ENCODE peak calls at places on chromosomes 4 and X, in five cellular contexts. One of them, this sample, is unnamed. For H3K4me1, the result is how much of the 10 kb centered on the place peaks cover.

GRCh38 chrX:133468081-133468480 is 52.8 kb upstream of the GPC4 start:
- DNase-seq in PC-9: peak
- DNase-seq in SK-N-SH: no peak
- DNase-seq in Peyer's patch: no peak
- DNase-seq in IMR-90: no peak
- DNase-seq in this sample: no peak

GRCh38 chr4:112775801-112776200 is 138.9 kb downstream of the LARP7 start:
- DNase-seq in PC-9: no peak
- DNase-seq in SK-N-SH: no peak
- DNase-seq in Peyer's patch: no peak
- DNase-seq in IMR-90: no peak
- DNase-seq in this sample: no peak

GRCh38 chr4:148295642-148296041 is 146.6 kb downstream of the NR3C2 start:
- DNase-seq in PC-9: no peak
- DNase-seq in Peyer's patch: no peak
- DNase-seq in IMR-90: no peak
- DNase-seq in SK-N-SH: no peak
- DNase-seq in this sample: no peak

GRCh38 chr4:160175064-160175643 is 1072.3 kb downstream of the RAPGEF2 start:
- DNase-seq in Peyer's patch: no peak
- DNase-seq in IMR-90: no peak
- DNase-seq in PC-9: no peak
- DNase-seq in SK-N-SH: no peak
- DNase-seq in this sample: no peak

GRCh38 chr4:67160409-67160808 is 384.9 kb downstream of the CENPC start:
- DNase-seq in SK-N-SH: no peak
- DNase-seq in IMR-90: no peak
- DNase-seq in Peyer's patch: no peak
- DNase-seq in PC-9: no peak
- DNase-seq in this sample: no peak

GRCh38 chr4:52038109-52038912 is at the start of gene SGCB:
- DNase-seq in PC-9: peak
- DNase-seq in SK-N-SH: peak
- DNase-seq in IMR-90: peak
- DNase-seq in Peyer's patch: peak
- DNase-seq in this sample: peak

GRCh38 chr4:182143822-182144620 is 99.2 kb upstream of the TENM3 start:
- DNase-seq in Peyer's patch: peak
- DNase-seq in SK-N-SH: peak
- DNase-seq in PC-9: no peak
- DNase-seq in IMR-90: peak
- DNase-seq in this sample: no peak

GRCh38 chr4:143184217-143184502 is 557 bp upstream of the USP38 start:
- DNase-seq in Peyer's patch: no peak
- DNase-seq in PC-9: no peak
- DNase-seq in IMR-90: no peak
- DNase-seq in SK-N-SH: no peak
- DNase-seq in this sample: no peak

GRCh38 chrX:16839852-16840460 is 30.2 kb downstream of the RBBP7 start:
- DNase-seq in IMR-90: peak
- DNase-seq in Peyer's patch: no peak
- DNase-seq in SK-N-SH: no peak
- DNase-seq in PC-9: no peak
- DNase-seq in this sample: no peak

DNA sequence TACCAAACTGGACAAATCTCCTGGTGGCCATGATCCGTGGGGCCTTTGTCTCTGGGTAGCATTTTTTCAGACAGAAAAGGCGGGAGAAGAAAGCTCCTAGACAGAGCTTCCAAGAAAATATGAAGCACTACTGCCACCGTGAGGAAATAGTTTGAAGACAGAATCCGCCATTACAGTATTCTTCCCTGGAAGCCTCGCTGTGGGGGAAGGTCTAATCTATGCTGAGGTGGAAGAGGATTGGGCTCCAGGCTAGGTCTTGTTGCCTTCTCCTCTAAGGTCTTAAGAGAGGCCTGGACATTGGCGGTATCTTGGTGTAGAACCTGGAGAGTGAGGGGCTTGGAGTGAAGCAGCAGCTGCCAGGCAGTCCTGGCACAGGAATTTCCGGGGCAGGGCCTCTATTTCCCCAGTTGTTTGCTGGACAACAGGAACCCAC is 218.9 kb downstream of the OR13H1 start:
- DNase-seq in SK-N-SH: peak
- DNase-seq in Peyer's patch: no peak
- DNase-seq in PC-9: no peak
- DNase-seq in IMR-90: peak
- DNase-seq in this sample: no peak
- TF ChIP-seq CTCF in SK-N-SH: peak
- TF ChIP-seq CTCF in Peyer's patch: peak
- TF ChIP-seq CTCF in PC-9: no peak
- TF ChIP-seq CTCF in IMR-90: peak
- TF ChIP-seq CTCF in this sample: no peak

DNA sequence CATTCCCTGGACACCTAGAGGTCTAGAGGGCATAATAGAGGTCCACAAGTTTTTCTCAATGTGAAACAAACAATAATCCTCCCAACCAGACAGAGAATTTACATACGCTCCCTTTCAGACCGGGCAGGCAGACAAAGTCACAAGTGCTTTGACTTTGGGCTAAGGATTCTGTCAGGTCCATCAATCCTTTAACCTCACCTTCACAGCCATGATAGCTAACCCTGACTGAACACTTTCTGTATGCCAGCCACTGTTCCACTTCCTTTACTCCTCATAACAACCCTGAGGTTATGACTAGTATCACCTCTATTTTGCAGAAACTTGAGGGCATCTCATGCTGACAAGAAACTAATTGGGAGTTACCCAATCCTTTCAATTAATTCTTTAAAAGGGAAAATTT is 118.8 kb upstream of the AFF2 start:
- DNase-seq in IMR-90: no peak
- DNase-seq in SK-N-SH: no peak
- DNase-seq in PC-9: no peak
- DNase-seq in Peyer's patch: no peak
- DNase-seq in this sample: no peak
- H3K4me3 ChIP-seq in IMR-90: no peak
- H3K4me3 ChIP-seq in SK-N-SH: no peak
- H3K4me3 ChIP-seq in PC-9: no peak
- H3K4me3 ChIP-seq in Peyer's patch: peak
- H3K4me3 ChIP-seq in this sample: no peak

GRCh38 chr4:7886250-7886973 is 53.2 kb downstream of the AFAP1 start:
- DNase-seq in Peyer's patch: no peak
- DNase-seq in PC-9: no peak
- DNase-seq in IMR-90: peak
- DNase-seq in SK-N-SH: peak
- DNase-seq in this sample: no peak

GRCh38 chr4:7887415-7887814 is 52.2 kb downstream of the AFAP1 start:
- DNase-seq in IMR-90: no peak
- DNase-seq in SK-N-SH: no peak
- DNase-seq in Peyer's patch: no peak
- DNase-seq in PC-9: no peak
- DNase-seq in this sample: no peak

GRCh38 chr4:7880681-7881080 is 59.0 kb downstream of the AFAP1 start:
- DNase-seq in PC-9: no peak
- DNase-seq in IMR-90: no peak
- DNase-seq in Peyer's patch: no peak
- DNase-seq in SK-N-SH: no peak
- DNase-seq in this sample: no peak

GRCh38 chr4:7890635-7891393 is 48.8 kb downstream of the AFAP1 start:
- DNase-seq in IMR-90: peak
- DNase-seq in PC-9: no peak
- DNase-seq in Peyer's patch: no peak
- DNase-seq in SK-N-SH: no peak
- DNase-seq in this sample: no peak

GRCh38 chr4:7885216-7886134 is 54.2 kb downstream of the AFAP1 start:
- DNase-seq in Peyer's patch: no peak
- DNase-seq in IMR-90: no peak
- DNase-seq in PC-9: no peak
- DNase-seq in SK-N-SH: no peak
- DNase-seq in this sample: no peak
- H3K4me1 ChIP-seq in Peyer's patch: under half
- H3K4me1 ChIP-seq in IMR-90: under half
- H3K4me1 ChIP-seq in PC-9: under half
- H3K4me1 ChIP-seq in SK-N-SH: half or more
- H3K4me1 ChIP-seq in this sample: under half

DNA sequence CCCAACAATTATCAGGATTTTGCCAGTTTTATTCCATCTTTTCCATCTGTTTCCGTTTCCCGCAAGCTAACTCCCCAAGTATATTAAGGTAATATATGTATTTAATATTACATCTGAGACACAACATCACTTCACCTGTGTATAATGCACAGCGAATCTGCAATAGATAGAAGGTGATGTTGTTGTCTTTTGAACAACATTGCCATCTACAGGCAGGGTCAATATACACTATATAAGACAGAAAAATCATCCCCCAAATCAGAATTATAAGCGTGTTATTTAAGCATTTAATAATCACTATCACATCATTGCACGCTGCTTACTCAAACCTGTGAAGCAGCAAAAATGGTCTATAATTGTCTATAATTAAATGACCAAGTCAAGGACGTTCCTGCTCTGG is 1115.5 kb downstream of the NLGN4X start:
- DNase-seq in PC-9: no peak
- DNase-seq in IMR-90: no peak
- DNase-seq in SK-N-SH: no peak
- DNase-seq in Peyer's patch: no peak
- DNase-seq in this sample: no peak
- TF ChIP-seq CTCF in PC-9: peak
- TF ChIP-seq CTCF in IMR-90: no peak
- TF ChIP-seq CTCF in SK-N-SH: peak
- TF ChIP-seq CTCF in Peyer's patch: peak
- TF ChIP-seq CTCF in this sample: no peak

GRCh38 chrX:53280316-53280702 is 1.1 kb downstream of the IQSEC2 start:
- DNase-seq in PC-9: no peak
- DNase-seq in IMR-90: no peak
- DNase-seq in Peyer's patch: no peak
- DNase-seq in SK-N-SH: no peak
- DNase-seq in this sample: no peak
- H3K4me3 ChIP-seq in PC-9: peak
- H3K4me3 ChIP-seq in IMR-90: no peak
- H3K4me3 ChIP-seq in Peyer's patch: no peak
- H3K4me3 ChIP-seq in SK-N-SH: peak
- H3K4me3 ChIP-seq in this sample: no peak

GRCh38 chr4:176774852-176775251 is 17.9 kb downstream of the VEGFC start:
- DNase-seq in PC-9: no peak
- DNase-seq in Peyer's patch: no peak
- DNase-seq in SK-N-SH: no peak
- DNase-seq in IMR-90: peak
- DNase-seq in this sample: no peak
- H3K4me1 ChIP-seq in PC-9: under half
- H3K4me1 ChIP-seq in Peyer's patch: under half
- H3K4me1 ChIP-seq in SK-N-SH: under half
- H3K4me1 ChIP-seq in IMR-90: under half
- H3K4me1 ChIP-seq in this sample: under half

GRCh38 chrX:37745354-37745753 is 34.5 kb upstream of the CYBB start:
- DNase-seq in IMR-90: peak
- DNase-seq in Peyer's patch: peak
- DNase-seq in PC-9: peak
- DNase-seq in SK-N-SH: peak
- DNase-seq in this sample: peak
- TF ChIP-seq CTCF in IMR-90: peak
- TF ChIP-seq CTCF in Peyer's patch: peak
- TF ChIP-seq CTCF in PC-9: peak
- TF ChIP-seq CTCF in SK-N-SH: peak
- TF ChIP-seq CTCF in this sample: peak

GRCh38 chr4:152211936-152212675 is 323.8 kb downstream of the FBXW7 start:
- DNase-seq in PC-9: no peak
- DNase-seq in IMR-90: no peak
- DNase-seq in Peyer's patch: no peak
- DNase-seq in SK-N-SH: peak
- DNase-seq in this sample: no peak

GRCh38 chr4:152206185-152206584 is 329.7 kb downstream of the FBXW7 start:
- DNase-seq in SK-N-SH: no peak
- DNase-seq in IMR-90: no peak
- DNase-seq in Peyer's patch: no peak
- DNase-seq in PC-9: no peak
- DNase-seq in this sample: no peak

GRCh38 chr4:152209772-152210493 is 326.0 kb downstream of the FBXW7 start:
- DNase-seq in PC-9: no peak
- DNase-seq in IMR-90: no peak
- DNase-seq in Peyer's patch: no peak
- DNase-seq in SK-N-SH: no peak
- DNase-seq in this sample: no peak

GRCh38 chr4:152202415-152202814 is 333.5 kb downstream of the FBXW7 start:
- DNase-seq in Peyer's patch: no peak
- DNase-seq in SK-N-SH: no peak
- DNase-seq in PC-9: no peak
- DNase-seq in IMR-90: no peak
- DNase-seq in this sample: no peak

DNA sequence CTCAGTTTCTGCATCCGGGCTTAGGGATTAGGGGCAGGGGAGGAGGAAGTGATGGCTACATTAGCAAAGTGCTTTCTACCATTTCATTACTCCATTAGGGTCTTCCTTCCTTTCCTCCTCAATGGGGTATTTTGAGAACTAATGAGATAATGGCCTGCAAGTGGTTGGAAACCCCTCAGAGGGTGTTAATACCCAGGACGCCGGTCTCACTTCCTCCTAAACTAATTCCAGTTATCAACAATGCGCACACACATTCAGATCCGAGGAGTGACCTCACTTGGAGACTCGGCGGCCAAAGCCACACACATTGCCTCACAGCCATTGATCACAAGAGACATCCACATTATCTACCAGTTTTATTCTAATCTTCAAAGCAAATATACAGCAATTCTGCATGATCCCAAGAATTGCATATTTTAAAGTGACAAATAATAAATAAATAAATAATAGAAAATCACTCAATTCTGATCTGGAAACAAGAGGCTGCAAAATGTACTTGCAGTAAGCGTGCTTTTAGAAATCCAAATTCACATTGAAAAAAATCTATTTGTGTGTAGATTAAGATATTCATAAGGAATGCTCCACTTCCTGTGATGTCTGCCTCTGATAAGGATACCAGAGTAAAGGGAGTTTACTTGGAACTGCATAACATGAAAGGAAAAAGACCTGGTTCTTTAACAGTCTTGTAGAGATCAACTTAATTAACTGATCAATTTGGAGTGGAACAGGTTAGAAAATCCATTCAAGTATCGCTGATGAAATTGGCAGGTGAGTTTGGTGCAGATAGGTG is 329.1 kb downstream of the FBXW7 start:
- DNase-seq in SK-N-SH: no peak
- DNase-seq in IMR-90: no peak
- DNase-seq in Peyer's patch: no peak
- DNase-seq in PC-9: no peak
- DNase-seq in this sample: no peak
- H3K4me3 ChIP-seq in SK-N-SH: no peak
- H3K4me3 ChIP-seq in IMR-90: no peak
- H3K4me3 ChIP-seq in Peyer's patch: no peak
- H3K4me3 ChIP-seq in PC-9: no peak
- H3K4me3 ChIP-seq in this sample: no peak

GRCh38 chrX:108671526-108671925 is 64.8 kb downstream of the IRS4 start:
- DNase-seq in IMR-90: no peak
- DNase-seq in PC-9: no peak
- DNase-seq in Peyer's patch: no peak
- DNase-seq in SK-N-SH: no peak
- DNase-seq in this sample: no peak
- H3K4me1 ChIP-seq in IMR-90: under half
- H3K4me1 ChIP-seq in PC-9: under half
- H3K4me1 ChIP-seq in Peyer's patch: under half
- H3K4me1 ChIP-seq in SK-N-SH: under half
- H3K4me1 ChIP-seq in this sample: under half